ENCODE peak calls at places on chromosome 22, in ten cellular contexts. R, M, B, W, V, O, A, T, P and K are unnamed samples.

GRCh38 chr22:29870574-29870973 is 12.4 kb upstream of the MTMR3 start:
- DNase-seq in R (no peak), M (no peak), B (no peak), W (no peak), V (no peak), O (no peak), A (no peak), T (no peak), P (peak), K (no peak)

GRCh38 chr22:44051961-44052360 is 27.9 kb downstream of the PARVB start:
- DNase-seq in R (no peak), M (no peak), B (no peak), W (no peak), V (no peak), O (no peak), A (no peak), T (no peak), P (peak), K (no peak)

GRCh38 chr22:27991586-27992293 is 72.7 kb upstream of the PITPNB start:
- DNase-seq in R (no peak), M (no peak), B (no peak), W (no peak), V (peak), O (no peak), A (no peak), T (no peak), P (peak), K (no peak)

GRCh38 chr22:37186228-37186996 is 1.6 kb downstream of the C1QTNF6 start:
- DNase-seq in R (no peak), M (peak), B (no peak), W (no peak), V (peak), O (no peak), A (peak), T (no peak), P (peak), K (peak)

GRCh38 chr22:26406118-26406517 is 22.9 kb upstream of the ASPHD2 start:
- DNase-seq in R (no peak), M (no peak), B (no peak), W (no peak), V (no peak), O (no peak), A (no peak), T (no peak), P (peak), K (no peak)

GRCh38 chr22:45240810-45241631 is at the start of gene KIAA0930:
- DNase-seq in R (no peak), M (peak), B (peak), W (peak), V (peak), O (peak), A (peak), T (no peak), P (peak), K (peak)

GRCh38 chr22:42462016-42462415 is 29.8 kb upstream of the NFAM1 start:
- DNase-seq in R (no peak), M (no peak), B (no peak), W (no peak), V (no peak), O (peak), A (no peak), T (no peak), P (peak), K (no peak)

GRCh38 chr22:36795633-36796032 is 19.7 kb upstream of the IFT27 start:
- DNase-seq in R (no peak), M (no peak), B (no peak), W (no peak), V (no peak), O (no peak), A (no peak), T (no peak), P (no peak), K (no peak)

GRCh38 chr22:50008151-50009040 is 4.2 kb downstream of the IL17REL start:
- DNase-seq in R (no peak), M (no peak), B (no peak), W (no peak), V (no peak), O (peak), A (no peak), T (no peak), P (no peak), K (no peak)

GRCh38 chr22:38781033-38781432 is 12.9 kb downstream of the DNAL4 start:
- DNase-seq in R (no peak), M (no peak), B (no peak), W (no peak), V (no peak), O (no peak), A (no peak), T (no peak), P (no peak), K (no peak)

GRCh38 chr22:39616781-39617180 is 46.2 kb downstream of the CACNA1I start:
- DNase-seq in R (no peak), M (no peak), B (no peak), W (no peak), V (no peak), O (no peak), A (no peak), T (no peak), P (no peak), K (no peak)

GRCh38 chr22:24282401-24282800 is 11.8 kb downstream of the SPECC1L start:
- DNase-seq in R (no peak), M (no peak), B (no peak), W (no peak), V (no peak), O (no peak), A (no peak), T (no peak), P (no peak), K (no peak)

GRCh38 chr22:19218541-19219233 is 40.2 kb upstream of the SLC25A1 start:
- DNase-seq in R (no peak), M (no peak), B (no peak), W (no peak), V (no peak), O (no peak), A (no peak), T (no peak), P (no peak), K (no peak)

GRCh38 chr22:36460202-36460601 is 21.2 kb downstream of the TXN2 start:
- DNase-seq in R (no peak), M (no peak), B (no peak), W (no peak), V (no peak), O (no peak), A (no peak), T (no peak), P (no peak), K (no peak)

GRCh38 chr22:48743601-48744282 is 1083.9 kb downstream of the BRD1 start:
- DNase-seq in R (no peak), M (no peak), B (no peak), W (no peak), V (no peak), O (no peak), A (no peak), T (no peak), P (no peak), K (no peak)

GRCh38 chr22:46900549-46900948 is 138.1 kb downstream of the TBC1D22A start:
- DNase-seq in R (no peak), M (no peak), B (no peak), W (no peak), V (no peak), O (no peak), A (no peak), T (no peak), P (peak), K (no peak)

GRCh38 chr22:22955866-22956535 is 68.4 kb downstream of the IGLL5 start:
- DNase-seq in R (no peak), M (peak), B (peak), W (peak), V (peak), O (peak), A (peak), T (peak), P (peak), K (peak)

GRCh38 chr22:27238935-27239510 is 562.5 kb downstream of the MN1 start:
- DNase-seq in R (no peak), M (no peak), B (no peak), W (peak), V (no peak), O (no peak), A (no peak), T (no peak), P (no peak), K (no peak)

GRCh38 chr22:26466196-26466595 is 17.4 kb downstream of the HPS4 start:
- DNase-seq in R (no peak), M (no peak), B (peak), W (no peak), V (no peak), O (no peak), A (no peak), T (no peak), P (no peak), K (no peak)

GRCh38 chr22:24325105-24325757 is 54.6 kb downstream of the SPECC1L start:
- DNase-seq in R (no peak), M (peak), B (no peak), W (peak), V (no peak), O (peak), A (peak), T (peak), P (peak), K (no peak)

GRCh38 chr22:49099496-49100124 is 728.1 kb downstream of the BRD1 start:
- DNase-seq in R (no peak), M (no peak), B (no peak), W (no peak), V (no peak), O (no peak), A (no peak), T (no peak), P (no peak), K (peak)

GRCh38 chr22:50625568-50626313 is 2.2 kb downstream of the ARSA start:
- DNase-seq in R (no peak), M (no peak), B (no peak), W (no peak), V (no peak), O (no peak), A (no peak), T (no peak), P (no peak), K (no peak)

GRCh38 chr22:37185646-37186227 is 2.3 kb downstream of the C1QTNF6 start:
- DNase-seq in R (no peak), M (no peak), B (no peak), W (no peak), V (no peak), O (no peak), A (no peak), T (no peak), P (no peak), K (no peak)

GRCh38 chr22:33555814-33556522 is 364.3 kb downstream of the LARGE1 start:
- DNase-seq in R (no peak), M (no peak), B (no peak), W (no peak), V (no peak), O (no peak), A (no peak), T (no peak), P (no peak), K (no peak)